ENCODE peak calls at places on chromosomes 7 and 10, in eight cellular contexts. P, V, F, Z, Q, U, B and O are unnamed samples.

GRCh38 chr7:94154182-94154581 is 150.0 kb upstream of the BET1 start:
- DNase-seq in V (no peak), F (no peak), Q (no peak), U (no peak), P (no peak), B (no peak), Z (no peak), O (no peak)

GRCh38 chr7:22350466-22351328 is 6.3 kb downstream of the RAPGEF5 start:
- DNase-seq in V (no peak), B (peak), U (peak), Z (no peak), P (no peak), F (peak), Q (no peak), O (peak)

GRCh38 chr10:680745-681144 is 8.7 kb downstream of the DIP2C start:
- DNase-seq in B (no peak), U (no peak), Z (no peak), Q (no peak), F (no peak), P (no peak), V (peak), O (no peak)

GRCh38 chr7:76037310-76037709 is 10.5 kb downstream of the STYXL1 start:
- DNase-seq in P (no peak), U (peak), Z (peak), Q (peak), B (no peak), V (no peak), F (no peak), O (peak)

GRCh38 chr10:102633848-102634247 is 10.4 kb upstream of the TRIM8 start:
- DNase-seq in U (no peak), F (no peak), B (no peak), P (no peak), Z (no peak), Q (no peak), V (peak), O (no peak)

GRCh38 chr10:88989824-88990527 is 622 bp upstream of the FAS start:
- DNase-seq in U (peak), F (no peak), V (no peak), Z (peak), Q (no peak), P (no peak), B (no peak), O (peak)

GRCh38 chr7:73307436-73307835 is 1.2 kb downstream of the NSUN5 start:
- DNase-seq in U (no peak), Q (no peak), Z (no peak), P (no peak), F (no peak), B (no peak), V (no peak), O (no peak)

GRCh38 chr10:78972160-78972946 is 96.4 kb upstream of the ZMIZ1 start:
- DNase-seq in V (peak), B (peak), U (peak), P (no peak), Z (peak), F (no peak), Q (peak), O (peak)

GRCh38 chr10:114266521-114266920 is 27.5 kb downstream of the VWA2 start:
- DNase-seq in V (peak), B (no peak), F (no peak), Z (peak), P (no peak), U (peak), Q (no peak), O (peak)

GRCh38 chr10:86596266-86596665 is 58.1 kb upstream of the OPN4 start:
- DNase-seq in F (no peak), Z (peak), U (peak), B (no peak), V (no peak), P (no peak), Q (no peak), O (no peak)

GRCh38 chr10:77921395-77921794 is 5.2 kb downstream of the DLG5 start:
- DNase-seq in B (no peak), V (no peak), F (no peak), Q (no peak), P (no peak), Z (no peak), U (no peak), O (no peak)

GRCh38 chr10:48579251-48579960 is 25.5 kb downstream of the ARHGAP22 start:
- DNase-seq in B (no peak), F (no peak), Z (peak), P (no peak), V (no peak), U (peak), Q (no peak), O (peak)

GRCh38 chr7:102075553-102076135 is 211.0 kb upstream of the SH2B2 start:
- DNase-seq in F (no peak), P (no peak), B (no peak), U (no peak), Z (no peak), V (no peak), Q (no peak), O (no peak)

GRCh38 chr7:33722383-33723096 is 182.8 kb upstream of the BMPER start:
- DNase-seq in Z (peak), U (peak), Q (no peak), P (no peak), V (no peak), B (no peak), F (no peak), O (peak)

GRCh38 chr10:15167411-15168295 is 840 bp downstream of the NMT2 start:
- DNase-seq in Q (peak), P (peak), B (peak), V (peak), U (peak), F (peak), Z (peak), O (peak)

GRCh38 chr10:99941942-99942835 is 67.6 kb downstream of the DNMBP start:
- DNase-seq in U (peak), V (no peak), Q (no peak), Z (peak), F (no peak), P (no peak), B (no peak), O (peak)

GRCh38 chr7:101245147-101245668 is 327 bp upstream of the FIS1 start:
- DNase-seq in F (no peak), Z (no peak), B (no peak), V (no peak), P (no peak), U (no peak), Q (no peak), O (no peak)

GRCh38 chr7:156616269-156617202 is 24.0 kb upstream of the RNF32 start:
- DNase-seq in Z (no peak), U (no peak), V (peak), Q (no peak), B (peak), F (no peak), P (no peak), O (no peak)

GRCh38 chr10:21989453-21990154 is 13.9 kb downstream of the DNAJC1 start:
- DNase-seq in U (peak), V (peak), Z (peak), Q (no peak), B (peak), P (peak), F (peak), O (peak)

GRCh38 chr7:2675256-2675764 is 12.7 kb upstream of the AMZ1 start:
- DNase-seq in F (no peak), Q (peak), P (no peak), V (no peak), B (no peak), Z (no peak), U (no peak), O (no peak)
- H3K4me3 ChIP-seq in F (no peak), Q (no peak), P (no peak), V (no peak), B (no peak), Z (no peak), U (no peak), O (no peak)

GRCh38 chr7:84058311-84059076 is 136.1 kb downstream of the SEMA3A start:
- DNase-seq in Q (no peak), P (no peak), F (no peak), Z (peak), U (peak), V (no peak), B (no peak), O (peak)
- H3K4me3 ChIP-seq in Q (no peak), P (no peak), F (no peak), Z (no peak), U (no peak), V (no peak), B (no peak), O (no peak)

GRCh38 chr7:20218261-20218660 is 1.1 kb upstream of the MACC1 start:
- DNase-seq in B (no peak), V (no peak), Q (no peak), Z (no peak), F (no peak), P (no peak), U (no peak), O (no peak)
- H3K4me3 ChIP-seq in B (no peak), V (peak), Q (peak), Z (no peak), F (no peak), P (no peak), U (no peak), O (no peak)

GRCh38 chr7:128883622-128884549 is 21.2 kb downstream of the ATP6V1F start:
- DNase-seq in V (peak), U (peak), Q (peak), F (peak), Z (peak), B (peak), P (peak), O (peak)
- H3K4me3 ChIP-seq in V (no peak), U (no peak), Q (no peak), F (peak), Z (no peak), B (no peak), P (no peak), O (no peak)

GRCh38 chr7:151248191-151249033 is at the start of gene SMARCD3:
- DNase-seq in Z (peak), V (peak), F (no peak), B (no peak), U (peak), P (no peak), Q (peak), O (peak)
- H3K4me3 ChIP-seq in Z (peak), V (peak), F (no peak), B (peak), U (peak), P (peak), Q (peak), O (peak)

GRCh38 chr10:69801434-69802315 is at the start of gene COL13A1:
- DNase-seq in U (peak), B (no peak), F (no peak), V (peak), Q (no peak), Z (peak), P (peak), O (peak)
- H3K4me3 ChIP-seq in U (peak), B (no peak), F (no peak), V (peak), Q (peak), Z (peak), P (peak), O (peak)

GRCh38 chr7:132065193-132065972 is 509.0 kb upstream of the PODXL start:
- DNase-seq in Z (peak), P (peak), V (no peak), U (peak), B (no peak), F (no peak), Q (no peak), O (peak)
- H3K4me3 ChIP-seq in Z (no peak), P (no peak), V (no peak), U (no peak), B (no peak), F (no peak), Q (no peak), O (no peak)

DNA sequence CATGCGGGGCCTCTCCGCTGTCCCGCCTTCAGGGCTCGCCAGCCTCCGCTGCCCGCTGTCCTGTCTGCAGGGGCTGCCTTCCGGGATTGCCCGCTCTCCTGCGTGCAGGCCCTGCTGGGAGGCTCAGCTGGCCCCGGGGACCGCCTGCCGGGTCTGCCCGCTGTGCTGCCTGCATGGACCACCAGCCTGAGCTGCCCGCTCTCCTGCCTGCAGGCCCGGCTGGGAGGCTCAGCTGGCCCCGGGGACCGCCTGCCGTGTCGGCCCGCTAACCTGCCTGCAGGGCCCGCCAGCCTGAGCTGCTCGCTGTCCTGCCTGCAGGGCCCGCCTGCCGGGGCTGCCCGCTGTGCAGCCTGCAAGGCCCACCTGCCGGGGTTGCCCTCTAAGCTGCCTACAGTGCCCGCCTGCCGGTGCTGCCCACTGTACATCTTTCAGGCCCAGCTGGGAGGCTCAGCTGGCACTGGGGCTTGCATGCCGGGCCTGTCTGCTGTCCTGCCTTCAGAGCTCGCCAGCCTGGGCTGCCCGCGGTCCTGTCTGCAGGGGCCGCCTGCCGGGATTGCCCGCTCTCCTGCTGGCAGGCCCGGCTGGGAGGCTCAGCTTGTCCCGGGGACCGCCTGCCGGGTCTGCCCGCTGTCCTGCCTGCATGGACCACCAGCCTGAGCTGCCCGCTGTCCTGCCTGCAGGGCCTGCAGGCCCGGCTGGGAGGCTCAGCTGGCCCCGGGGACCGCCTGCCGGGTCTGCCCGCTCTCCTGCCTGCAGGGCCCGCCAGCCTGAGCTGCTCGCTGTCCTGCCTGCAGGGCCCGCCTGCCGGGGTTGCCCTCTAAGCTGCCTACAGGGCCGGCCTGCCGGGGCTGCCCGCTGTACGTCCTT is 165.1 kb downstream of the GLRX3 start:
- DNase-seq in V (peak), U (peak), P (no peak), F (no peak), B (peak), Q (peak), Z (peak), O (no peak)
- H3K4me3 ChIP-seq in V (no peak), U (peak), P (no peak), F (peak), B (peak), Q (peak), Z (peak), O (peak)

GRCh38 chr7:36280840-36281812 is 108.5 kb upstream of the ANLN start:
- DNase-seq in Q (no peak), B (peak), Z (peak), U (peak), P (peak), V (peak), F (peak), O (peak)
- H3K4me3 ChIP-seq in Q (no peak), B (no peak), Z (peak), U (peak), P (no peak), V (no peak), F (no peak), O (peak)

GRCh38 chr10:119406137-119406536 is 136.4 kb downstream of the RGS10 start:
- DNase-seq in Q (no peak), Z (no peak), V (no peak), U (no peak), P (no peak), F (no peak), B (no peak), O (no peak)
- H3K4me3 ChIP-seq in Q (no peak), Z (no peak), V (no peak), U (no peak), P (no peak), F (no peak), B (no peak), O (no peak)